ENCODE peak calls at places on chromosomes 7 and 10, in eight cellular contexts. Z, H, T, W, F, J, I and N are unnamed samples.

GRCh38 chr7:130400120-130400572 is 19.9 kb downstream of the CPA1 start:
- DNase-seq in Z (no peak), H (peak; percentile 89), F (no peak), T (no peak), W (no peak), J (no peak), I (no peak), N (no peak)

GRCh38 chr7:47940482-47941001 is 7.7 kb downstream of the PKD1L1 start:
- DNase-seq in J (peak; percentile 77), Z (no peak), W (no peak), T (no peak), H (peak; percentile 79), I (no peak), F (no peak), N (no peak)

GRCh38 chr7:127995866-127996215 is 35.4 kb downstream of the LRRC4 start:
- DNase-seq in H (peak; percentile 26), J (no peak), W (no peak), T (no peak), F (no peak), I (no peak), Z (no peak), N (no peak)

GRCh38 chr7:20839196-20839735 is 52.6 kb upstream of the SP8 start:
- DNase-seq in I (no peak), W (no peak), T (no peak), Z (no peak), F (no peak), H (no peak), J (no peak), N (no peak)

GRCh38 chr7:38334163-38334562 is 60.7 kb upstream of the TARP start:
- DNase-seq in J (no peak), Z (no peak), H (no peak), T (no peak), W (no peak), F (no peak), I (no peak), N (no peak)

GRCh38 chr10:63430091-63430998 is 35.4 kb downstream of the JMJD1C start:
- DNase-seq in Z (no peak), I (no peak), F (no peak), T (no peak), H (peak; percentile 83), W (no peak), J (no peak), N (no peak)

GRCh38 chr7:98165827-98166667 is 45.2 kb upstream of the BHLHA15 start:
- DNase-seq in Z (no peak), I (peak; percentile 29), H (peak; percentile 44), W (no peak), F (peak; percentile 1), T (peak; percentile 29), J (peak; percentile 72), N (peak; percentile 69)

GRCh38 chr7:98295467-98296220 is 14.2 kb downstream of the BRI3 start:
- DNase-seq in I (peak; percentile 8), T (no peak), F (no peak), W (no peak), Z (no peak), H (no peak), J (no peak), N (no peak)

GRCh38 chr7:85030893-85031292 is 156.0 kb downstream of the SEMA3D start:
- DNase-seq in F (peak; percentile 15), H (peak; percentile 71), W (no peak), Z (no peak), T (no peak), J (no peak), I (peak; percentile 37), N (no peak)

GRCh38 chr10:93468532-93469213 is 13.5 kb downstream of the MYOF start:
- DNase-seq in J (no peak), W (no peak), H (peak; percentile 91), Z (no peak), F (no peak), T (no peak), I (no peak), N (no peak)

GRCh38 chr7:6241607-6241973 is 30.8 kb downstream of the CYTH3 start:
- DNase-seq in Z (no peak), J (no peak), I (no peak), W (no peak), T (no peak), F (no peak), H (no peak), N (no peak)

GRCh38 chr10:99785646-99786045 is 3.2 kb downstream of the ABCC2 start:
- DNase-seq in Z (no peak), J (no peak), T (no peak), F (no peak), W (no peak), H (no peak), I (no peak), N (no peak)

GRCh38 chr7:12771378-12771877 is 84.0 kb downstream of the ARL4A start:
- DNase-seq in J (peak; percentile 54), F (peak; percentile 93), I (peak; percentile 17), H (peak; percentile 56), W (peak; percentile 65), Z (no peak), T (no peak), N (peak; percentile 78)